ENCODE peak calls at places on chromosomes 2 and 18, in four cellular contexts. E, F, T and Y are unnamed samples.

GRCh38 chr2:46351388-46352141 is 54.4 kb downstream of the EPAS1 start:
- DNase-seq in E (no peak), F (no peak), T (no peak), Y (no peak)

GRCh38 chr18:3877678-3878077 is 427.7 kb downstream of the TGIF1 start:
- DNase-seq in E (no peak), F (no peak), T (no peak), Y (no peak)

GRCh38 chr2:214960677-214961076 is 151.2 kb upstream of the BARD1 start:
- DNase-seq in E (no peak), F (no peak), T (no peak), Y (no peak)

GRCh38 chr2:215454519-215454918 is 18.7 kb upstream of the FN1 start:
- DNase-seq in E (no peak), F (no peak), T (peak), Y (peak)

GRCh38 chr2:126535408-126535807 is 120.5 kb upstream of the GYPC start:
- DNase-seq in E (no peak), F (no peak), T (no peak), Y (no peak)

GRCh38 chr2:88669371-88670214 is 21.9 kb upstream of the RPIA start:
- DNase-seq in E (no peak), F (peak), T (peak), Y (peak)

GRCh38 chr18:48036641-48037421 is 106.4 kb upstream of the SMAD2 start:
- DNase-seq in E (no peak), F (no peak), T (no peak), Y (no peak)

GRCh38 chr2:202780514-202781021 is 91.0 kb downstream of the ICA1L start:
- DNase-seq in E (no peak), F (peak), T (no peak), Y (no peak)

GRCh38 chr2:234483568-234484251 is 13.2 kb downstream of the ARL4C start:
- DNase-seq in E (no peak), F (peak), T (no peak), Y (no peak)

GRCh38 chr2:46389417-46389916 is 89.9 kb upstream of the TMEM247 start:
- DNase-seq in E (no peak), F (no peak), T (peak), Y (no peak)

GRCh38 chr2:226130192-226130591 is 669.4 kb downstream of the IRS1 start:
- DNase-seq in E (no peak), F (no peak), T (no peak), Y (no peak)

GRCh38 chr2:8315766-8316165 is 366.1 kb upstream of the ID2 start:
- DNase-seq in E (no peak), F (no peak), T (no peak), Y (peak)

GRCh38 chr2:286774-287392 is 1.0 kb downstream of the ALKAL2 start:
- DNase-seq in E (no peak), F (no peak), T (no peak), Y (no peak)

GRCh38 chr2:120400546-120400945 is 54.6 kb downstream of the INHBB start:
- DNase-seq in E (no peak), F (no peak), T (no peak), Y (no peak)

GRCh38 chr2:31696068-31696467 is 115.3 kb upstream of the SRD5A2 start:
- DNase-seq in E (no peak), F (no peak), T (no peak), Y (no peak)

GRCh38 chr2:31693882-31694281 is 113.1 kb upstream of the SRD5A2 start:
- DNase-seq in E (no peak), F (no peak), T (no peak), Y (no peak)

DNA sequence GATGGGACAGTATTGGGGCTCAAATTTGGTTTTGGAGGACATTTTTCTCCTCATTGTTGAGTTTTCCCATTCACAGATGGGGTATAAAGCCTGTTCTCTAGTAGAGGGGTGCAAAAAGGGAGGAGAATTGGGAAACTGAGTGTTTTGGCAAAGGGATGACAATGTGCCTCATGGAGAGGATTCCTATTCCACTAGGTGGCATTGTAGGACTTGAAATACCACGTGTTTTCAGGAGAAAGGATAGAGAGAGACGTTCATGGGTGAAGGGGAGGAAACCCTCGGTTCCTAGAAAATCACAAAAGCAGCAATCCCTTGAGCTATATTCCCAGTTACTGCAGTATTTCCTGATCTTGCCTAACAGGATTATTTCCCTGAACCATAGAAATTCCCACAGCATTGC is 113.7 kb upstream of the SRD5A2 start:
- DNase-seq in E (no peak), F (no peak), T (peak), Y (no peak)
- TF ChIP-seq ATF3 in E (no peak), F (no peak), T (no peak), Y (no peak)

DNA sequence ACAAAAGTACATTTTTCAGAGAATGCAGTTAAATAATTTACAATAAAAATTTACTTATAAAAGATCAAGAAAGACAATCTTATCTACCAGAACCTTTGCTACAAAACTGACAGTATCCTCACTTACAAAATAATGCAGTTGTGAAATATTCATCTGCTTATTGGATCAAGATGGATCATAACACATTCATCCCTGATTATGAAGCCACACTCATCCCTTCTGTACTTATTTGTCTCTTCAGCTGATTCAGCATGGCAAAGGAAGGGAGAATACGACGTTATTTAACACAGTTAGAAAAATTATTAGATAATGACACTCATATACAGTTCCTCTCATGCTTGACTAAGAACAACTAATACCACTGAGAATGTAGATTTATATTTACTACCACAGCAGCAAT is 46.4 kb downstream of the TCF4 start:
- DNase-seq in E (no peak), F (no peak), T (no peak), Y (no peak)
- TF ChIP-seq ATF2 in E (no peak), F (no peak), T (no peak), Y (no peak)

GRCh38 chr2:27833931-27834330 is 56.3 kb downstream of the RBKS start:
- DNase-seq in E (no peak), F (no peak), T (no peak), Y (no peak)

GRCh38 chr2:27831279-27832050 is 58.7 kb downstream of the RBKS start:
- DNase-seq in E (no peak), F (no peak), T (no peak), Y (no peak)

GRCh38 chr2:27830616-27831120 is 59.1 kb downstream of the MRPL33 start:
- DNase-seq in E (no peak), F (no peak), T (no peak), Y (no peak)

GRCh38 chr2:27829791-27830190 is 58.3 kb downstream of the MRPL33 start:
- DNase-seq in E (no peak), F (no peak), T (no peak), Y (no peak)

DNA sequence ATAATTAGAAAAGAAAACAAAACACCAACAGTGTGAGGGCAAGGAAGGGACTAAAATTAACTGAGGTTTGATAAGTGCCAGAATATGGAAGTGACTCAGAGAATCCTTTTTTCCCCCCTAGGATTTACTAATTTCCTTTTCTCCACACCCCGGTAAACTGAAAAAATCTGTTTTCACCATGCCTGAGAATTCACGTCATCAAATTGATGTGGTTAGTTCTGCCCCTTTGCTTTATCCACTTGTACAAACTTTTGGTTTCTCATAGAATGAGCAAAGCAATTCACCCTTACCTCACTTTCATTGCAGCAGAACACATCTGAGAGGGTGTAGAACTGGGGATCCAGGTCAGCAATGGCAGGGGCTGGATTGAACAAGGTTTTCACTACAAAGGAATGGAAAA is 57.8 kb downstream of the RBKS start:
- DNase-seq in E (no peak), F (no peak), T (no peak), Y (no peak)
- TF ChIP-seq ZNF274 in E (no peak), F (no peak), T (no peak), Y (no peak)

DNA sequence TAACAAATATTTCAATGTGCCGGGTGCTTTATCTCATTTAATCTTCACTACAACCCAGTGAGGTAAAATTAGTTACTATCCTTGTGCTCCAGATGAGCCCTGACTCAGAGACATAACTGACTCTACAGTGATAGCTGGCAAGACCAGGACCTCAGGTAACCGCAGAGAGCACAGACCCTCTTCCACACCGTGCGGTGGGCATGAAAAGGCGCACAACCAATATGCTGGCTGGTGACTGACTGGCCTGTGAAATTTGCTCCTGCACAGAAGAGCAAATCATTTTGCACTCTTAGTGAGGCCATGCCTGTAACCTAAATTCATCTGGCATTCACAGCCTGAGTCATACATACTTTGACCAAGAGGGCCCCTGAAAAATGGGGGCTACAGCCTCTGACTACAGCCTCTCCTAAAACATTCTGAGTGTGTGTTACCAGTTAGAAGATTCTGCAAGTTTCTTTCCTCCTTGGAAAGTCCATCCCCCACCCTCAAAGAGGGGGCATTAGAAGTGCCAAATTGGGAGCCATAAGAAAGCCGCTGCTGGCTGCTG is 22.4 kb upstream of the MSGN1 start:
- DNase-seq in E (no peak), F (no peak), T (no peak), Y (no peak)
- TF ChIP-seq ATF3 in E (no peak), F (no peak), T (no peak), Y (no peak)

DNA sequence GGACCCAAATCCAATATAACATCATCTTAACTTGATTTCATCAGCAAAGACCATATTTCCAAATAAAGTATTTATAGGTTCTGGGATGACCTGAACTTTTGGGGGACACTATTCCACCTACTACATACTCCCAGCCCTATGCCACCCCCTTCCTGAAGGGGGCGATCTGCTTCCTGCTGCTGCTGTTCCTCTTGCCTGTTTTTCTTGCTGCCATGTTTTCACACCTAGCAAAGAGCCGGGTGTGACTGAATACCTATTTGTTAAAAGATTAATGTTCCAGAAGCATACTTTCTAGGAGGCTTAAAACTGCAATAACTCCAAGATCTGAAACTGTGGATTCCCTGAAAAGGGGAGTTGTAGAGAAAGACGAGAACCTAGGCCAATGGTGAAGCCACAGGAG is 89.7 kb downstream of the ICOS start:
- DNase-seq in E (no peak), F (no peak), T (no peak), Y (peak)
- TF ChIP-seq ATF2 in E (no peak), F (no peak), T (no peak), Y (no peak)

GRCh38 chr2:72883356-72883962 is 3.7 kb upstream of the SPR start:
- DNase-seq in E (no peak), F (no peak), T (peak), Y (no peak)
- TF ChIP-seq ZNF274 in E (no peak), F (no peak), T (no peak), Y (no peak)

DNA sequence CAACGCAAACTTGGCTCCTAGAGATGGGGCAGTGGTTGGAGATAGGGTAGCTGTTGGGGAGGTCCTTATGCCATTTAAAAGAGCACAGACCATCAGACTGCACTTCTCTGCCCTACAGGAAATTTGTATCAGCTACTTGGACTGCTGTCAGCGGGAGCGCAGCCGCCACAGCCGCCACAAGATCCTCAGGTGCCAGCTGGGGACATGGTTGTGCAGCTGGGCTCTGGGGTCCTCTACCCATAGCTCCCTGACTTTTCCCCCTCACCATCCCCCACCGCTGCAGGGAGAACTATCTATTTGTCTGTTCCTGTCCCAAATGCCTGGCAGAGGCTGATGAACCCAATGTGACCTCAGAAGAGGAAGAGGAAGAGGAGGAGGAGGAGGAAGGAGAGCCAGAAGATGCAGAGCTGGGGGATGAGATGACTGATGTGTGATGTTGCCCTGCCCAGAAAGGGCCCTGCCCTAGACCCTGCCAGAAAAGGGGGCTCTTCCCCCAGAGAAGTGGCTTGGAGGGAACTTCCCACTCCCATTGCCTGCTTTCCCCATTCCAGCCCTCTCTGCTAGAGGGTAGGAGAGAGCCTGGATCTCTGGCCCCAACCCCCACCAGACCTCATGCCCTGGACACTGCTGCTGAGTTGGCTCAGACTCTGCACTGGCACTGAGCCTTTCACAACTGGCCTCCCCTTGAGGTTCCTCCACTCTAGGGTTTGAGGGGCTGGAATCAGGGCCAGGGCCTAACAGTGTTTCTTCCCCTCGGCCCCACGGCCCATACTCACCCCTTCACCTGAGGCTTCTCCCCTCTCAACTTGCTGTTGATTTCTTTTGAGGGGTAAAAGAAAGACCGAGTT is 7.3 kb downstream of the PRADC1 start:
- DNase-seq in E (no peak), F (no peak), T (no peak), Y (no peak)
- TF ChIP-seq ATF3 in E (no peak), F (no peak), T (no peak), Y (no peak)